ENCODE peak calls at places on chromosome 22, in eight cellular contexts. G is AG04450; B is mesenchymal stem cell; F is stomach; S is HCT116; Q is CD8-positive, alpha-beta memory T cell; E is dorsolateral prefrontal cortex; Z is endodermal cell. V is an unnamed sample.
A peak's percentile ranks its signal among the peaks of the same experiment; 100 is the strongest.

GRCh38 chr22:41382098-41382578 is 396 bp downstream of the TEF start:
- DNase-seq in G (no peak), B (peak; percentile 64), F (peak; percentile 66), S (no peak), Q (peak; percentile 73), E (peak; percentile 72), Z (peak; percentile 93), V (peak; percentile 66)

GRCh38 chr22:31800065-31800464 is 46.2 kb downstream of the DEPDC5 start:
- DNase-seq in G (peak; percentile 23), B (peak; percentile 49), F (no peak), S (peak; percentile 39), Q (no peak), E (no peak), Z (no peak), V (no peak)

GRCh38 chr22:50314081-50314454 is 6.6 kb upstream of the PLXNB2 start:
- DNase-seq in G (no peak), B (no peak), F (no peak), S (no peak), Q (no peak), E (no peak), Z (no peak), V (no peak)

GRCh38 chr22:46813816-46814597 is 51.6 kb downstream of the TBC1D22A start:
- DNase-seq in G (no peak), B (peak; percentile 28), F (peak; percentile 54), S (no peak), Q (no peak), E (no peak), Z (no peak), V (no peak)

GRCh38 chr22:38317995-38318715 is 922 bp upstream of the CSNK1E start:
- DNase-seq in G (peak; percentile 52), B (peak; percentile 97), F (peak; percentile 71), S (peak; percentile 81), Q (no peak), E (no peak), Z (peak; percentile 67), V (peak; percentile 70)

GRCh38 chr22:40679964-40680818 is 907 bp downstream of the MCHR1 start:
- DNase-seq in G (no peak), B (peak; percentile 71), F (no peak), S (no peak), Q (no peak), E (peak; percentile 39), Z (peak; percentile 72), V (no peak)

GRCh38 chr22:49303781-49304461 is 523.8 kb downstream of the BRD1 start:
- DNase-seq in G (no peak), B (no peak), F (peak; percentile 21), S (no peak), Q (no peak), E (peak; percentile 33), Z (peak; percentile 37), V (no peak)

GRCh38 chr22:40094449-40094848 is 83.3 kb upstream of the TNRC6B start:
- DNase-seq in G (no peak), B (peak; percentile 4), F (no peak), S (no peak), Q (peak; percentile 20), E (no peak), Z (no peak), V (no peak)

GRCh38 chr22:46538816-46539163 is 1.4 kb upstream of the CELSR1 start:
- DNase-seq in G (no peak), B (no peak), F (no peak), S (no peak), Q (no peak), E (peak; percentile 53), Z (no peak), V (no peak)

GRCh38 chr22:20810645-20811044 is 36.7 kb downstream of the SERPIND1 start:
- DNase-seq in G (no peak), B (no peak), F (no peak), S (no peak), Q (peak; percentile 85), E (no peak), Z (no peak), V (no peak)

GRCh38 chr22:27212617-27213177 is 555.3 kb downstream of the MIAT start:
- DNase-seq in G (peak; percentile 98), B (peak; percentile 100), F (no peak), S (no peak), Q (no peak), E (no peak), Z (no peak), V (peak; percentile 51)

GRCh38 chr22:44309137-44309536 is 3.6 kb downstream of the SHISAL1 start:
- DNase-seq in G (peak; percentile 83), B (peak; percentile 96), F (no peak), S (peak; percentile 7), Q (no peak), E (no peak), Z (no peak), V (peak; percentile 42)

GRCh38 chr22:45478108-45478771 is 24.4 kb upstream of the FBLN1 start:
- DNase-seq in G (peak; percentile 89), B (peak; percentile 84), F (no peak), S (no peak), Q (no peak), E (no peak), Z (no peak), V (no peak)
- H3K27ac ChIP-seq in G (peak overlapping the region; percentile 83), B (peak overlapping the region; percentile 33), F (no peak overlapping the region), S (no peak overlapping the region), Q (no peak overlapping the region), E (no peak overlapping the region), Z (no peak overlapping the region), V (no peak overlapping the region)

GRCh38 chr22:43044402-43044801 is 29.5 kb upstream of the PACSIN2 start:
- DNase-seq in G (no peak), B (no peak), F (no peak), S (no peak), Q (no peak), E (no peak), Z (no peak), V (no peak)
- H3K27ac ChIP-seq in G (no peak overlapping the region), B (no peak overlapping the region), F (no peak overlapping the region), S (no peak overlapping the region), Q (no peak overlapping the region), E (no peak overlapping the region), Z (no peak overlapping the region), V (no peak overlapping the region)

DNA sequence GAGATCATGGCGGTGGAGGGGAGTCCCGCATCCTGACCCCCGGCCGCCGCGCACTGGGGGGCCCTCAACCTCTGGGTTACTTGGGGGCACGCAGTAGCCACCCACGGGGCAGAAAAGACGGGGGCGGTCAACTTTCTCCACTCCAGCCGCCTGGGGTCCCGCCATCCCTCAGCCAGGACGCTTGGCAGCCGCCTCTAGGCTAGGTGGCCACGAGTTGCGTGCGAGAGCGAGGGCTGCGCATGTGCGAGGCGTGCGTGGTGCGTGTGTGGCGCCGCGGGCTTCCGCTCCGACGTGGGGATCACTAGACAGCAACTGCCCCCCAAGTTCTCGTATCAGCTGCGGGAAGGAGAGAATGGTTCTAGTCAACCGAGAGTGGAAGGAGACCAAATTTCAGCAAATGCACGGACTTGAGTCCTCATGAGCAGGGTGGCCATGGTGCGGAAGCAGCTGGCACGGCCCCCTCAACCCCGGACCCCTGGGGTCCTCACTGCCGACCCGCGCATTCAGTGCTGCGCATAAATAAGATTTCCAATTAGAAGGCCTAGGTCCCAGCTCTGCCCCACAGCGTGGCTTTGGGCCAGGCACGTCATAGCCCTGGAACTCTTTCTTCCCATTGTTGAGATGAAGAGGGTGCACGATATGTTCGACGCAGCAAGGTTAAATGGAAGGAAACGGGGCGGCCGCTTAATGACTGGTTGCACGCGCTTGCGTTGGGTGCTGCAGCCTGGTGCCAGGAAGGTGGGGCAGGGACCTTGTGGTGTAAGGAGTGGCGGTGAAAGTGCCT is 42.6 kb upstream of the CLDN5 start:
- DNase-seq in G (no peak), B (no peak), F (no peak), S (no peak), Q (no peak), E (no peak), Z (no peak), V (no peak)
- H3K27ac ChIP-seq in G (no peak overlapping the region), B (no peak overlapping the region), F (peak overlapping the region; percentile 8), S (no peak overlapping the region), Q (no peak overlapping the region), E (no peak overlapping the region), Z (no peak overlapping the region), V (no peak overlapping the region)

GRCh38 chr22:25698461-25698860 is 43.5 kb upstream of the MYO18B start:
- DNase-seq in G (no peak), B (no peak), F (no peak), S (no peak), Q (no peak), E (no peak), Z (no peak), V (no peak)
- H3K27ac ChIP-seq in G (no peak overlapping the region), B (no peak overlapping the region), F (no peak overlapping the region), S (no peak overlapping the region), Q (no peak overlapping the region), E (no peak overlapping the region), Z (no peak overlapping the region), V (no peak overlapping the region)

V was measured in lung.